ENCODE peak calls at places on chromosomes 3 and 15, in eight cellular contexts. V, U, E, B, L, D, N and J are unnamed samples.

GRCh38 chr3:40281995-40282394 is 27.5 kb upstream of the EIF1B start:
- DNase-seq in E (no peak), V (no peak), N (no peak), B (no peak), L (no peak), D (no peak), U (no peak), J (no peak)

GRCh38 chr3:40875581-40875980 is 323.7 kb upstream of the CTNNB1 start:
- DNase-seq in L (no peak), B (no peak), N (no peak), E (no peak), V (no peak), D (no peak), U (no peak), J (no peak)

GRCh38 chr15:29937956-29938355 is 115.7 kb upstream of the TJP1 start:
- DNase-seq in U (no peak), B (peak; percentile 91), N (no peak), D (no peak), L (no peak), V (peak; percentile 65), E (no peak), J (peak; percentile 61)

GRCh38 chr15:25436707-25437106 is 2.1 kb downstream of the UBE3A start:
- DNase-seq in D (no peak), U (no peak), V (no peak), B (no peak), N (no peak), E (no peak), L (no peak), J (no peak)

GRCh38 chr3:36843065-36844051 is 79.0 kb upstream of the DCLK3 start:
- DNase-seq in V (peak; percentile 41), E (no peak), B (peak; percentile 23), N (peak; percentile 13), U (peak; percentile 8), L (peak; percentile 20), D (peak; percentile 10), J (peak; percentile 9)

GRCh38 chr3:197371521-197372075 is 73.2 kb upstream of the DLG1 start:
- DNase-seq in D (no peak), V (no peak), B (no peak), E (no peak), U (no peak), L (no peak), N (no peak), J (peak; percentile 63)

GRCh38 chr15:78065284-78065872 is 12.1 kb downstream of the TBC1D2B start:
- DNase-seq in L (no peak), D (peak; percentile 87), U (no peak), N (no peak), E (no peak), V (peak; percentile 98), B (peak; percentile 99), J (peak; percentile 99)

GRCh38 chr3:98855811-98856400 is 45.6 kb downstream of the DCBLD2 start:
- DNase-seq in N (no peak), D (no peak), B (peak; percentile 94), U (peak; percentile 65), V (peak; percentile 92), L (no peak), E (no peak), J (peak; percentile 95)

GRCh38 chr3:14274999-14275961 is 96.7 kb downstream of the LSM3 start:
- DNase-seq in E (no peak), N (no peak), B (no peak), D (no peak), U (peak; percentile 26), V (no peak), L (no peak), J (no peak)

GRCh38 chr15:83930813-83931212 is 276.9 kb downstream of the ADAMTSL3 start:
- DNase-seq in B (no peak), N (no peak), E (no peak), V (no peak), L (no peak), D (no peak), U (no peak), J (no peak)

GRCh38 chr15:40310001-40310959 is 2.5 kb upstream of the PLCB2 start:
- DNase-seq in U (no peak), N (peak; percentile 45), B (peak; percentile 33), V (peak; percentile 62), E (peak; percentile 24), D (peak; percentile 84), L (no peak), J (no peak)

GRCh38 chr3:196650740-196651311 is 11.3 kb downstream of the NRROS start:
- DNase-seq in E (no peak), V (peak; percentile 99), U (peak; percentile 60), N (peak; percentile 88), D (peak; percentile 82), L (no peak), B (peak; percentile 98), J (peak; percentile 98)

GRCh38 chr3:158845748-158846350 is 44.0 kb downstream of the MFSD1 start:
- DNase-seq in V (peak; percentile 55), B (no peak), D (peak; percentile 51), L (peak; percentile 14), N (peak; percentile 50), U (peak; percentile 46), E (no peak), J (peak; percentile 10)

GRCh38 chr3:9024341-9024740 is 61.1 kb upstream of the RAD18 start:
- DNase-seq in V (no peak), D (no peak), B (no peak), N (no peak), E (no peak), L (no peak), U (no peak), J (no peak)

GRCh38 chr3:100875239-100875638 is 118.0 kb downstream of the ABI3BP start:
- DNase-seq in N (no peak), E (no peak), U (peak; percentile 40), V (peak; percentile 68), L (no peak), B (peak; percentile 88), D (no peak), J (peak; percentile 81)

GRCh38 chr3:25648925-25649828 is 15.5 kb downstream of the TOP2B start:
- DNase-seq in V (peak; percentile 8), U (no peak), B (no peak), D (no peak), E (no peak), N (no peak), L (no peak), J (no peak)

GRCh38 chr15:76327191-76328105 is 9.1 kb upstream of the ISL2 start:
- DNase-seq in E (no peak), D (no peak), B (peak; percentile 70), L (no peak), U (no peak), V (peak; percentile 38), N (no peak), J (peak; percentile 52)

GRCh38 chr15:59339252-59339672 is 33.4 kb downstream of the MYO1E start:
- DNase-seq in D (no peak), N (no peak), V (peak; percentile 67), L (no peak), U (no peak), B (no peak), E (no peak), J (peak; percentile 75)

GRCh38 chr15:86915811-86916331 is 836.2 kb downstream of the AGBL1 start:
- DNase-seq in E (peak; percentile 7), N (peak; percentile 47), B (peak; percentile 13), D (peak; percentile 60), L (peak; percentile 56), V (peak; percentile 0), U (peak; percentile 67), J (peak; percentile 63)